ENCODE peak calls at places on chromosomes 3 and 15, in five cellular contexts. One of them, this sample, is unnamed.

GRCh38 chr15:66153549-66154415 is 99.8 kb downstream of the MEGF11 start:
- DNase-seq in endothelial cell of umbilical vein: no peak
- DNase-seq in spleen: no peak
- DNase-seq in stomach: no peak
- DNase-seq in HL-60: no peak
- DNase-seq in this sample: no peak

GRCh38 chr3:53114412-53115074 is 15.7 kb downstream of the RFT1 start:
- DNase-seq in HL-60: no peak
- DNase-seq in spleen: no peak
- DNase-seq in stomach: no peak
- DNase-seq in endothelial cell of umbilical vein: no peak
- DNase-seq in this sample: no peak

GRCh38 chr3:29164825-29165224 is 116.0 kb upstream of the RBMS3 start:
- DNase-seq in stomach: no peak
- DNase-seq in endothelial cell of umbilical vein: no peak
- DNase-seq in spleen: no peak
- DNase-seq in HL-60: no peak
- DNase-seq in this sample: no peak

GRCh38 chr3:159169828-159170227 is 368.0 kb downstream of the MFSD1 start:
- DNase-seq in spleen: no peak
- DNase-seq in HL-60: no peak
- DNase-seq in endothelial cell of umbilical vein: peak; percentile 82
- DNase-seq in stomach: no peak
- DNase-seq in this sample: no peak

GRCh38 chr15:70450142-70450443 is 313.3 kb downstream of the UACA start:
- DNase-seq in HL-60: no peak
- DNase-seq in spleen: no peak
- DNase-seq in stomach: no peak
- DNase-seq in endothelial cell of umbilical vein: no peak
- DNase-seq in this sample: no peak

GRCh38 chr3:88267847-88268246 is 118.1 kb downstream of the C3orf38 start:
- DNase-seq in endothelial cell of umbilical vein: no peak
- DNase-seq in HL-60: no peak
- DNase-seq in stomach: no peak
- DNase-seq in spleen: no peak
- DNase-seq in this sample: no peak

GRCh38 chr3:32335365-32336122 is 56.1 kb upstream of the CMTM7 start:
- DNase-seq in stomach: no peak
- DNase-seq in spleen: no peak
- DNase-seq in HL-60: no peak
- DNase-seq in endothelial cell of umbilical vein: no peak
- DNase-seq in this sample: no peak

GRCh38 chr3:102089904-102090492 is 240.7 kb downstream of the NFKBIZ start:
- DNase-seq in stomach: no peak
- DNase-seq in HL-60: no peak
- DNase-seq in spleen: no peak
- DNase-seq in endothelial cell of umbilical vein: peak; percentile 35
- DNase-seq in this sample: no peak

GRCh38 chr3:53808496-53808895 is 37.7 kb downstream of the CHDH start:
- DNase-seq in endothelial cell of umbilical vein: no peak
- DNase-seq in HL-60: no peak
- DNase-seq in stomach: no peak
- DNase-seq in spleen: peak; percentile 52
- DNase-seq in this sample: no peak

GRCh38 chr3:136106101-136106500 is 90.0 kb downstream of the MSL2 start:
- DNase-seq in spleen: no peak
- DNase-seq in endothelial cell of umbilical vein: peak; percentile 77
- DNase-seq in HL-60: no peak
- DNase-seq in stomach: no peak
- DNase-seq in this sample: no peak

GRCh38 chr15:71532994-71533393 is 277.4 kb upstream of the NR2E3 start:
- DNase-seq in HL-60: peak; percentile 6
- DNase-seq in stomach: no peak
- DNase-seq in spleen: no peak
- DNase-seq in endothelial cell of umbilical vein: no peak
- DNase-seq in this sample: peak; percentile 55

GRCh38 chr3:127159547-127159946 is 33.4 kb upstream of the PRR23E start:
- DNase-seq in endothelial cell of umbilical vein: no peak
- DNase-seq in spleen: no peak
- DNase-seq in HL-60: no peak
- DNase-seq in stomach: no peak
- DNase-seq in this sample: no peak

GRCh38 chr3:141386611-141387110 is 18.4 kb downstream of the ZBTB38 start:
- DNase-seq in stomach: no peak
- DNase-seq in endothelial cell of umbilical vein: no peak
- DNase-seq in HL-60: no peak
- DNase-seq in spleen: no peak
- DNase-seq in this sample: no peak
- TF ChIP-seq POLR2AphosphoS5 in stomach: peak; percentile 8
- TF ChIP-seq POLR2AphosphoS5 in endothelial cell of umbilical vein: no peak
- TF ChIP-seq POLR2AphosphoS5 in HL-60: no peak
- TF ChIP-seq POLR2AphosphoS5 in spleen: no peak
- TF ChIP-seq POLR2AphosphoS5 in this sample: peak; percentile 6

GRCh38 chr3:183178512-183178832 is 15.9 kb upstream of the LAMP3 start:
- DNase-seq in endothelial cell of umbilical vein: no peak
- DNase-seq in stomach: no peak
- DNase-seq in HL-60: no peak
- DNase-seq in spleen: no peak
- DNase-seq in this sample: no peak

GRCh38 chr3:183180765-183181295 is 18.3 kb upstream of the LAMP3 start:
- DNase-seq in endothelial cell of umbilical vein: no peak
- DNase-seq in stomach: no peak
- DNase-seq in HL-60: no peak
- DNase-seq in spleen: no peak
- DNase-seq in this sample: no peak

GRCh38 chr3:183180105-183180763 is 17.7 kb upstream of the LAMP3 start:
- DNase-seq in spleen: no peak
- DNase-seq in endothelial cell of umbilical vein: no peak
- DNase-seq in stomach: no peak
- DNase-seq in HL-60: no peak
- DNase-seq in this sample: no peak

GRCh38 chr3:183181606-183182005 is 19.1 kb upstream of the LAMP3 start:
- DNase-seq in spleen: no peak
- DNase-seq in HL-60: no peak
- DNase-seq in stomach: no peak
- DNase-seq in endothelial cell of umbilical vein: no peak
- DNase-seq in this sample: no peak

GRCh38 chr3:183178833-183179549 is 16.5 kb upstream of the LAMP3 start:
- DNase-seq in spleen: peak; percentile 84
- DNase-seq in stomach: peak; percentile 31
- DNase-seq in endothelial cell of umbilical vein: peak; percentile 37
- DNase-seq in HL-60: no peak
- DNase-seq in this sample: no peak
- H3K4me3 ChIP-seq in spleen: peak overlapping the region; percentile 23
- H3K4me3 ChIP-seq in stomach: peak overlapping the region; percentile 36
- H3K4me3 ChIP-seq in endothelial cell of umbilical vein: peak overlapping the region; percentile 38
- H3K4me3 ChIP-seq in HL-60: peak overlapping the region; percentile 40
- H3K4me3 ChIP-seq in this sample: peak overlapping the region; percentile 53

DNA sequence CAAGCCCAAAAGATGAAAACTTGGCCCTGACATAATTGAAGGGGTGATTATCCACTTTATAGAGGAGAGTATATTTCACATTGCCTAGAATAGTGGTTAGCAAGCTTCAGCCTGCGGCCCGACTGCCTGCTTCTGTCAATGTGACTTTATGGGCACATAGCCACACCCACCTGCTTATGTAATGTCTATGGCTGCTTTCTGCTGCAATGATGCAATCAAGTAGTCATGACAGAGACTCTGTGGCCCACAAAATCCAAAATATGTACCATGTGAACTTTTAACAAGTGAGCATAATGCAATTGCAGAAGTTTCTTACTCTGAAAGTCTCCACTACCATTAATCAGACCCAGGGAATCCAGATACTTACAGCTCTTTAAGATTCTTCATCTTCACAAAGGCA is 103.1 kb downstream of the LRIG1 start:
- DNase-seq in HL-60: peak; percentile 21
- DNase-seq in spleen: no peak
- DNase-seq in endothelial cell of umbilical vein: no peak
- DNase-seq in stomach: no peak
- DNase-seq in this sample: no peak
- TF ChIP-seq POLR2AphosphoS5 in HL-60: no peak
- TF ChIP-seq POLR2AphosphoS5 in spleen: no peak
- TF ChIP-seq POLR2AphosphoS5 in endothelial cell of umbilical vein: no peak
- TF ChIP-seq POLR2AphosphoS5 in stomach: peak; percentile 40
- TF ChIP-seq POLR2AphosphoS5 in this sample: no peak

GRCh38 chr3:138435840-138436239 is 1.4 kb downstream of the ESYT3 start:
- DNase-seq in endothelial cell of umbilical vein: no peak
- DNase-seq in HL-60: no peak
- DNase-seq in stomach: no peak
- DNase-seq in spleen: no peak
- DNase-seq in this sample: no peak
- H3K4me3 ChIP-seq in endothelial cell of umbilical vein: no peak overlapping the region
- H3K4me3 ChIP-seq in HL-60: no peak overlapping the region
- H3K4me3 ChIP-seq in stomach: peak overlapping the region; percentile 51
- H3K4me3 ChIP-seq in spleen: peak overlapping the region; percentile 50
- H3K4me3 ChIP-seq in this sample: peak overlapping the region; percentile 53

GRCh38 chr15:99507732-99508571 is 57.8 kb upstream of the MEF2A start:
- DNase-seq in endothelial cell of umbilical vein: no peak
- DNase-seq in spleen: peak; percentile 72
- DNase-seq in stomach: no peak
- DNase-seq in HL-60: no peak
- DNase-seq in this sample: no peak
- TF ChIP-seq POLR2AphosphoS5 in endothelial cell of umbilical vein: peak; percentile 6
- TF ChIP-seq POLR2AphosphoS5 in spleen: no peak
- TF ChIP-seq POLR2AphosphoS5 in stomach: peak; percentile 17
- TF ChIP-seq POLR2AphosphoS5 in HL-60: no peak
- TF ChIP-seq POLR2AphosphoS5 in this sample: peak; percentile 91

GRCh38 chr15:78432664-78433063 is 5.4 kb upstream of the IREB2 start:
- DNase-seq in stomach: no peak
- DNase-seq in HL-60: no peak
- DNase-seq in endothelial cell of umbilical vein: no peak
- DNase-seq in spleen: no peak
- DNase-seq in this sample: no peak
- H3K4me3 ChIP-seq in stomach: no peak overlapping the region
- H3K4me3 ChIP-seq in HL-60: no peak overlapping the region
- H3K4me3 ChIP-seq in endothelial cell of umbilical vein: no peak overlapping the region
- H3K4me3 ChIP-seq in spleen: no peak overlapping the region
- H3K4me3 ChIP-seq in this sample: no peak overlapping the region

GRCh38 chr3:62319570-62320243 is 53.6 kb downstream of the FEZF2 start:
- DNase-seq in HL-60: no peak
- DNase-seq in endothelial cell of umbilical vein: no peak
- DNase-seq in spleen: no peak
- DNase-seq in stomach: no peak
- DNase-seq in this sample: no peak
- TF ChIP-seq POLR2AphosphoS5 in HL-60: no peak
- TF ChIP-seq POLR2AphosphoS5 in endothelial cell of umbilical vein: no peak
- TF ChIP-seq POLR2AphosphoS5 in spleen: no peak
- TF ChIP-seq POLR2AphosphoS5 in stomach: no peak
- TF ChIP-seq POLR2AphosphoS5 in this sample: no peak